ENCODE peak calls at places on chromosomes 12 and 14, in five cellular contexts. I, N, Y, M and P are unnamed samples.

GRCh38 chr12:117036046-117036445 is 63.2 kb downstream of the TESC start:
- DNase-seq in I (no peak), N (peak; percentile 52), Y (no peak), M (no peak), P (no peak)

GRCh38 chr14:37973031-37973908 is 234.4 kb upstream of the SSTR1 start:
- DNase-seq in I (no peak), M (no peak), Y (no peak), N (no peak), P (no peak)

GRCh38 chr12:18861287-18861858 is 123.5 kb downstream of the CAPZA3 start:
- DNase-seq in I (peak; percentile 51), M (no peak), Y (no peak), N (no peak), P (no peak)

GRCh38 chr12:56546680-56547079 is 25.1 kb downstream of the RBMS2 start:
- DNase-seq in N (no peak), M (no peak), Y (no peak), I (no peak), P (no peak)

GRCh38 chr12:67940780-67941243 is 48.4 kb upstream of the IFNG-AS1 start:
- DNase-seq in Y (no peak), M (no peak), I (peak; percentile 40), N (no peak), P (no peak)

GRCh38 chr14:21846227-21846885 is 172.7 kb upstream of the OR4E1 start:
- DNase-seq in Y (peak; percentile 16), N (no peak), I (no peak), M (no peak), P (no peak)

GRCh38 chr14:24368562-24369252 is 723 bp downstream of the NFATC4 start:
- DNase-seq in M (peak; percentile 91), I (peak; percentile 95), Y (peak; percentile 46), N (peak; percentile 89), P (peak; percentile 76)

GRCh38 chr12:116525418-116526001 is 33.7 kb upstream of the MAP1LC3B2 start:
- DNase-seq in I (peak; percentile 92), N (peak; percentile 92), M (peak; percentile 66), Y (peak; percentile 90), P (no peak)

GRCh38 chr12:118060301-118061010 is 523 bp downstream of the WSB2 start:
- DNase-seq in N (peak; percentile 89), I (peak; percentile 76), Y (peak; percentile 51), M (peak; percentile 73), P (peak; percentile 76)

GRCh38 chr12:88854260-88854659 is 274.0 kb upstream of the KITLG start:
- DNase-seq in N (no peak), Y (no peak), M (no peak), I (peak; percentile 63), P (no peak)

GRCh38 chr12:31518680-31519227 is 72.2 kb downstream of the DENND5B start:
- DNase-seq in I (peak; percentile 98), M (peak; percentile 61), N (no peak), Y (peak; percentile 12), P (peak; percentile 25)

GRCh38 chr14:104845033-104845666 is 19.9 kb upstream of the CEP170B start:
- DNase-seq in Y (no peak), N (peak; percentile 45), M (no peak), I (no peak), P (no peak)

GRCh38 chr14:94562019-94562418 is 777 bp downstream of the SERPINA4 start:
- DNase-seq in N (no peak), I (no peak), Y (no peak), M (no peak), P (no peak)

GRCh38 chr12:52645120-52645761 is 6.8 kb downstream of the KRT2 start:
- DNase-seq in I (no peak), M (no peak), Y (no peak), N (no peak), P (no peak)

GRCh38 chr12:131903270-131904255 is 9.1 kb downstream of the ULK1 start:
- DNase-seq in M (peak; percentile 21), N (peak; percentile 63), Y (peak; percentile 13), I (no peak), P (no peak)

GRCh38 chr12:58915634-58916033 is 4.7 kb downstream of the LRIG3 start:
- DNase-seq in N (no peak), I (peak; percentile 83), Y (peak; percentile 46), M (peak; percentile 26), P (peak; percentile 33)

GRCh38 chr12:68780731-68781130 is 27.2 kb upstream of the MDM2 start:
- DNase-seq in M (no peak), Y (no peak), N (no peak), I (peak; percentile 27), P (no peak)

GRCh38 chr12:43103866-43104265 is 448.1 kb downstream of the ADAMTS20 start:
- DNase-seq in Y (no peak), N (no peak), I (no peak), M (no peak), P (no peak)

GRCh38 chr14:22614240-22614799 is 16.2 kb downstream of the ABHD4 start:
- DNase-seq in N (no peak), Y (peak; percentile 70), I (peak; percentile 91), M (no peak), P (no peak)

GRCh38 chr12:41334390-41334789 is 146.3 kb downstream of the PDZRN4 start:
- DNase-seq in N (no peak), Y (no peak), M (no peak), I (no peak), P (no peak)

GRCh38 chr14:68538641-68539040 is 254.2 kb downstream of the ZFP36L1 start:
- DNase-seq in M (no peak), Y (no peak), N (no peak), I (no peak), P (no peak)

GRCh38 chr14:81164167-81164774 is 56.5 kb downstream of the GTF2A1 start:
- DNase-seq in M (no peak), I (peak; percentile 50), Y (peak; percentile 72), N (no peak), P (peak; percentile 30)

GRCh38 chr14:59454131-59454530 is 11.0 kb downstream of the GPR135 start:
- DNase-seq in Y (no peak), N (no peak), M (no peak), I (peak; percentile 92), P (no peak)

GRCh38 chr14:85380891-85381290 is 149.1 kb upstream of the FLRT2 start:
- DNase-seq in N (no peak), I (peak; percentile 44), Y (no peak), M (no peak), P (no peak)

GRCh38 chr12:68140576-68140975 is 19.0 kb downstream of the IFNG start:
- DNase-seq in N (no peak), Y (no peak), M (no peak), I (no peak), P (no peak)

GRCh38 chr14:93105362-93105761 is 10.4 kb downstream of the ITPK1 start:
- DNase-seq in Y (no peak), M (no peak), I (peak; percentile 27), N (no peak), P (peak; percentile 51)

GRCh38 chr14:52328286-52328685 is 14.2 kb downstream of the PTGER2 start:
- DNase-seq in I (peak; percentile 75), M (no peak), N (no peak), Y (no peak), P (no peak)

GRCh38 chr12:76226397-76226796 is 121.8 kb downstream of the BBS10 start:
- DNase-seq in N (no peak), Y (no peak), M (no peak), I (peak; percentile 81), P (no peak)

GRCh38 chr12:74689071-74689655 is 151.5 kb downstream of the ATXN7L3B start:
- DNase-seq in I (peak; percentile 82), M (no peak), N (no peak), Y (no peak), P (no peak)

GRCh38 chr14:96268426-96269358 is 12.7 kb downstream of the BDKRB1 start:
- DNase-seq in N (peak; percentile 85), Y (peak; percentile 65), I (peak; percentile 97), M (no peak), P (no peak)

GRCh38 chr12:57740656-57741412 is 2.3 kb upstream of the AGAP2 start:
- DNase-seq in N (no peak), I (no peak), M (no peak), Y (no peak), P (no peak)

GRCh38 chr12:62522984-62523383 is 56.4 kb downstream of the MON2 start:
- DNase-seq in M (no peak), N (no peak), I (no peak), Y (no peak), P (no peak)

GRCh38 chr12:104935892-104936291 is 22.2 kb downstream of the SLC41A2 start:
- DNase-seq in N (no peak), I (no peak), Y (no peak), M (no peak), P (no peak)

GRCh38 chr14:35399083-35399807 is 5.3 kb downstream of the NFKBIA start:
- DNase-seq in Y (no peak), N (no peak), M (no peak), I (no peak), P (no peak)

GRCh38 chr14:98233656-98234055 is 1038.3 kb downstream of the BCL11B start:
- DNase-seq in N (no peak), Y (no peak), M (no peak), I (no peak), P (no peak)

GRCh38 chr14:74882103-74882920 is 596 bp downstream of the DLST start:
- DNase-seq in Y (peak; percentile 45), I (peak; percentile 80), N (no peak), M (peak; percentile 42), P (peak; percentile 73)

GRCh38 chr14:53509227-53509822 is 356.2 kb upstream of the DDHD1 start:
- DNase-seq in N (no peak), M (peak; percentile 35), I (peak; percentile 75), Y (no peak), P (peak; percentile 29)

GRCh38 chr12:99983721-99984258 is 946 bp downstream of the ANKS1B start:
- DNase-seq in M (no peak), N (no peak), I (peak; percentile 27), Y (no peak), P (no peak)
- H3K4me3 ChIP-seq in M (peak overlapping the region; percentile 57), N (peak overlapping the region; percentile 64), I (peak overlapping the region; percentile 80), Y (peak overlapping the region; percentile 39), P (peak overlapping the region; percentile 25)

GRCh38 chr12:50271724-50272247 is 11.5 kb downstream of the LIMA1 start:
- DNase-seq in N (no peak), M (no peak), Y (no peak), I (peak; percentile 64), P (no peak)
- H3K4me3 ChIP-seq in N (peak overlapping the region; percentile 52), M (peak overlapping the region; percentile 24), Y (no peak overlapping the region), I (peak overlapping the region; percentile 73), P (peak overlapping the region; percentile 49)

DNA sequence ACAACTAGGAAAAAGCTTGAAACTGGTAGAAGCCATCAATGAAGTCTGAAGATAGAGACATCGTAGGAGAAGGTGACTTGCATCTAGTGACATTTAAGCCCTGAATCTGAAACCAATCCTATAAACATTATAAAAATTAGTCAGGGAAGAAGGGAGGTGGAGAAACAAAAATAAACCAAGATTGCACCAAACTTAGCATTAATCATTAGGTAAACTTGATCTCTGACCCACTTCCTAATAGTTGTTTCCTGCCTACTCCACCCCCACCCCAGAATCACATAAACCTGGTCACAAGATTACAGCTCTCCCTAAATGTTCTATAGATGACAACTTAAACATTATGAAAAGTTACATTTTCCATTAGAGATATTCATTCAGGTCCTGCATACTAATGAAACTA is 40.4 kb downstream of the TSPAN19 start:
- DNase-seq in N (no peak), Y (no peak), M (no peak), I (no peak), P (no peak)
- H3K4me3 ChIP-seq in N (no peak overlapping the region), Y (no peak overlapping the region), M (no peak overlapping the region), I (no peak overlapping the region), P (no peak overlapping the region)

GRCh38 chr12:6342140-6342889 is 439 bp upstream of the TNFRSF1A start:
- DNase-seq in N (peak; percentile 65), I (no peak), M (no peak), Y (no peak), P (no peak)
- H3K4me3 ChIP-seq in N (peak overlapping the region; percentile 92), I (peak overlapping the region; percentile 96), M (peak overlapping the region; percentile 90), Y (no peak overlapping the region), P (peak overlapping the region; percentile 95)